ENCODE peak calls at places on chromosomes 2 and 18, in six cellular contexts. One of them, this sample, is unnamed.

GRCh38 chr2:233810385-233810784 is 32.3 kb downstream of the MROH2A start:
- DNase-seq in suprapubic skin: no peak
- DNase-seq in CD8-positive, alpha-beta T cell: no peak
- DNase-seq in tibial artery: peak
- DNase-seq in adrenal gland: no peak
- DNase-seq in HFF-Myc: no peak
- DNase-seq in this sample: no peak

GRCh38 chr2:96860065-96861029 is 2.5 kb upstream of the ANKRD39 start:
- DNase-seq in tibial artery: no peak
- DNase-seq in suprapubic skin: peak
- DNase-seq in CD8-positive, alpha-beta T cell: no peak
- DNase-seq in HFF-Myc: no peak
- DNase-seq in adrenal gland: no peak
- DNase-seq in this sample: no peak

GRCh38 chr2:230950833-230951339 is 25.8 kb upstream of the GPR55 start:
- DNase-seq in CD8-positive, alpha-beta T cell: no peak
- DNase-seq in tibial artery: no peak
- DNase-seq in suprapubic skin: no peak
- DNase-seq in adrenal gland: no peak
- DNase-seq in HFF-Myc: no peak
- DNase-seq in this sample: no peak

GRCh38 chr18:5884375-5884774 is 10.9 kb downstream of the TMEM200C start:
- DNase-seq in suprapubic skin: no peak
- DNase-seq in adrenal gland: no peak
- DNase-seq in HFF-Myc: no peak
- DNase-seq in CD8-positive, alpha-beta T cell: no peak
- DNase-seq in tibial artery: no peak
- DNase-seq in this sample: no peak

GRCh38 chr2:62475172-62476011 is 30.6 kb downstream of the TMEM17 start:
- DNase-seq in suprapubic skin: no peak
- DNase-seq in adrenal gland: no peak
- DNase-seq in HFF-Myc: no peak
- DNase-seq in CD8-positive, alpha-beta T cell: no peak
- DNase-seq in tibial artery: no peak
- DNase-seq in this sample: no peak

GRCh38 chr2:59249441-59250330 is 1008.6 kb upstream of the FANCL start:
- DNase-seq in tibial artery: no peak
- DNase-seq in HFF-Myc: no peak
- DNase-seq in suprapubic skin: no peak
- DNase-seq in adrenal gland: no peak
- DNase-seq in CD8-positive, alpha-beta T cell: no peak
- DNase-seq in this sample: no peak

GRCh38 chr2:206800501-206801416 is 35.4 kb downstream of the FASTKD2 start:
- DNase-seq in tibial artery: peak
- DNase-seq in adrenal gland: peak
- DNase-seq in HFF-Myc: peak
- DNase-seq in CD8-positive, alpha-beta T cell: no peak
- DNase-seq in suprapubic skin: no peak
- DNase-seq in this sample: no peak

GRCh38 chr2:104938226-104938941 is 84.5 kb downstream of the POU3F3 start:
- DNase-seq in CD8-positive, alpha-beta T cell: no peak
- DNase-seq in suprapubic skin: no peak
- DNase-seq in adrenal gland: no peak
- DNase-seq in tibial artery: no peak
- DNase-seq in HFF-Myc: no peak
- DNase-seq in this sample: no peak

GRCh38 chr2:96344011-96344410 is 8.4 kb downstream of the NCAPH start:
- DNase-seq in HFF-Myc: no peak
- DNase-seq in tibial artery: no peak
- DNase-seq in CD8-positive, alpha-beta T cell: no peak
- DNase-seq in suprapubic skin: no peak
- DNase-seq in adrenal gland: no peak
- DNase-seq in this sample: no peak

GRCh38 chr2:221243758-221244157 is 328.3 kb downstream of the EPHA4 start:
- DNase-seq in tibial artery: no peak
- DNase-seq in CD8-positive, alpha-beta T cell: no peak
- DNase-seq in HFF-Myc: no peak
- DNase-seq in suprapubic skin: no peak
- DNase-seq in adrenal gland: no peak
- DNase-seq in this sample: no peak

GRCh38 chr2:7671312-7671711 is 754.1 kb downstream of the RNF144A start:
- DNase-seq in CD8-positive, alpha-beta T cell: no peak
- DNase-seq in suprapubic skin: peak
- DNase-seq in tibial artery: peak
- DNase-seq in adrenal gland: peak
- DNase-seq in HFF-Myc: no peak
- DNase-seq in this sample: no peak

GRCh38 chr2:176653856-176654443 is 384.7 kb downstream of the MTX2 start:
- DNase-seq in CD8-positive, alpha-beta T cell: no peak
- DNase-seq in tibial artery: peak
- DNase-seq in HFF-Myc: peak
- DNase-seq in adrenal gland: peak
- DNase-seq in suprapubic skin: peak
- DNase-seq in this sample: no peak

GRCh38 chr18:52570975-52571374 is 231.0 kb downstream of the DCC start:
- DNase-seq in suprapubic skin: no peak
- DNase-seq in adrenal gland: no peak
- DNase-seq in CD8-positive, alpha-beta T cell: no peak
- DNase-seq in tibial artery: no peak
- DNase-seq in HFF-Myc: no peak
- DNase-seq in this sample: no peak

GRCh38 chr18:35478520-35479435 is 19.0 kb downstream of the INO80C start:
- DNase-seq in tibial artery: no peak
- DNase-seq in suprapubic skin: no peak
- DNase-seq in adrenal gland: peak
- DNase-seq in HFF-Myc: no peak
- DNase-seq in CD8-positive, alpha-beta T cell: no peak
- DNase-seq in this sample: peak

GRCh38 chr2:70461414-70461813 is 92.2 kb downstream of the TGFA start:
- DNase-seq in tibial artery: no peak
- DNase-seq in adrenal gland: no peak
- DNase-seq in HFF-Myc: no peak
- DNase-seq in CD8-positive, alpha-beta T cell: no peak
- DNase-seq in suprapubic skin: no peak
- DNase-seq in this sample: no peak

GRCh38 chr2:86498468-86499260 is 57.5 kb downstream of the KDM3A start:
- DNase-seq in adrenal gland: no peak
- DNase-seq in HFF-Myc: no peak
- DNase-seq in tibial artery: no peak
- DNase-seq in CD8-positive, alpha-beta T cell: no peak
- DNase-seq in suprapubic skin: no peak
- DNase-seq in this sample: no peak

GRCh38 chr18:9827856-9828793 is 57.6 kb upstream of the TXNDC2 start:
- DNase-seq in HFF-Myc: peak
- DNase-seq in suprapubic skin: no peak
- DNase-seq in tibial artery: peak
- DNase-seq in adrenal gland: peak
- DNase-seq in CD8-positive, alpha-beta T cell: no peak
- DNase-seq in this sample: peak

GRCh38 chr2:113720167-113720566 is 36.3 kb downstream of the SLC35F5 start:
- DNase-seq in HFF-Myc: no peak
- DNase-seq in CD8-positive, alpha-beta T cell: no peak
- DNase-seq in adrenal gland: no peak
- DNase-seq in tibial artery: no peak
- DNase-seq in suprapubic skin: no peak
- DNase-seq in this sample: no peak

GRCh38 chr2:43448822-43449110 is 147.1 kb downstream of the THADA start:
- DNase-seq in CD8-positive, alpha-beta T cell: no peak
- DNase-seq in tibial artery: no peak
- DNase-seq in adrenal gland: no peak
- DNase-seq in suprapubic skin: no peak
- DNase-seq in HFF-Myc: no peak
- DNase-seq in this sample: no peak
- TF ChIP-seq CTCF in CD8-positive, alpha-beta T cell: no peak
- TF ChIP-seq CTCF in tibial artery: no peak
- TF ChIP-seq CTCF in adrenal gland: no peak
- TF ChIP-seq CTCF in suprapubic skin: no peak
- TF ChIP-seq CTCF in HFF-Myc: no peak
- TF ChIP-seq CTCF in this sample: no peak

DNA sequence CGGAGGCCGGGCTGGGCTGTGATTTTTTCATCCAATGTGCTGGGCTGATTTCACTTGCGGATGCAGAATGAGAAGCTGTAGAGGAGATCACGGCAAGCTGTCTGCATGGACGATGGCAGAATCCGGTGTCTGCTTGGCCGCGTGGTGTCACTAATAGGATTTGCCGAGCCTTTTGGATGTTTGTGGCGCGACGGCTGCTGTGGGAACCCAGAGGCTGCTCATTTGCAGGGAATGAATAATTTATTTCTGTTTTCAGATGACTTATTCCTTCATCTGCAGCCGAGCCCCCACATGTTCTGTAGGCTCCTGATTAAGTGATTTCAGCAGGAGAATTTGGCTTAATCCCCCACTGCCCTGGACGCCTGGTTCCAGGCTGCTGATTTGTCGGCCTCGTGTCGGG is 62.6 kb downstream of the ODC1 start:
- DNase-seq in CD8-positive, alpha-beta T cell: no peak
- DNase-seq in adrenal gland: no peak
- DNase-seq in tibial artery: no peak
- DNase-seq in HFF-Myc: no peak
- DNase-seq in suprapubic skin: no peak
- DNase-seq in this sample: no peak
- TF ChIP-seq CTCF in CD8-positive, alpha-beta T cell: no peak
- TF ChIP-seq CTCF in adrenal gland: no peak
- TF ChIP-seq CTCF in tibial artery: no peak
- TF ChIP-seq CTCF in HFF-Myc: no peak
- TF ChIP-seq CTCF in suprapubic skin: no peak
- TF ChIP-seq CTCF in this sample: no peak

GRCh38 chr2:42922293-42922692 is 129.9 kb upstream of the HAAO start:
- DNase-seq in suprapubic skin: no peak
- DNase-seq in CD8-positive, alpha-beta T cell: no peak
- DNase-seq in tibial artery: no peak
- DNase-seq in HFF-Myc: no peak
- DNase-seq in adrenal gland: no peak
- DNase-seq in this sample: no peak

GRCh38 chr2:42922790-42923631 is 130.6 kb upstream of the HAAO start:
- DNase-seq in CD8-positive, alpha-beta T cell: no peak
- DNase-seq in tibial artery: peak
- DNase-seq in adrenal gland: no peak
- DNase-seq in HFF-Myc: no peak
- DNase-seq in suprapubic skin: no peak
- DNase-seq in this sample: no peak

GRCh38 chr2:42925742-42926437 is 133.5 kb upstream of the HAAO start:
- DNase-seq in tibial artery: no peak
- DNase-seq in CD8-positive, alpha-beta T cell: no peak
- DNase-seq in adrenal gland: no peak
- DNase-seq in suprapubic skin: no peak
- DNase-seq in HFF-Myc: no peak
- DNase-seq in this sample: no peak

GRCh38 chr2:42924436-42924897 is 132.1 kb upstream of the HAAO start:
- DNase-seq in CD8-positive, alpha-beta T cell: no peak
- DNase-seq in adrenal gland: no peak
- DNase-seq in HFF-Myc: no peak
- DNase-seq in tibial artery: no peak
- DNase-seq in suprapubic skin: no peak
- DNase-seq in this sample: no peak

GRCh38 chr2:42923632-42924425 is 131.4 kb upstream of the HAAO start:
- DNase-seq in adrenal gland: no peak
- DNase-seq in suprapubic skin: no peak
- DNase-seq in HFF-Myc: no peak
- DNase-seq in tibial artery: no peak
- DNase-seq in CD8-positive, alpha-beta T cell: no peak
- DNase-seq in this sample: no peak
- TF ChIP-seq CTCF in adrenal gland: no peak
- TF ChIP-seq CTCF in suprapubic skin: no peak
- TF ChIP-seq CTCF in HFF-Myc: no peak
- TF ChIP-seq CTCF in tibial artery: no peak
- TF ChIP-seq CTCF in CD8-positive, alpha-beta T cell: no peak
- TF ChIP-seq CTCF in this sample: no peak

GRCh38 chr18:62880673-62881364 is 165.5 kb downstream of the PHLPP1 start:
- DNase-seq in adrenal gland: peak
- DNase-seq in HFF-Myc: no peak
- DNase-seq in suprapubic skin: no peak
- DNase-seq in CD8-positive, alpha-beta T cell: no peak
- DNase-seq in tibial artery: no peak
- DNase-seq in this sample: no peak
- TF ChIP-seq CTCF in adrenal gland: no peak
- TF ChIP-seq CTCF in HFF-Myc: no peak
- TF ChIP-seq CTCF in suprapubic skin: no peak
- TF ChIP-seq CTCF in CD8-positive, alpha-beta T cell: no peak
- TF ChIP-seq CTCF in tibial artery: no peak
- TF ChIP-seq CTCF in this sample: no peak

DNA sequence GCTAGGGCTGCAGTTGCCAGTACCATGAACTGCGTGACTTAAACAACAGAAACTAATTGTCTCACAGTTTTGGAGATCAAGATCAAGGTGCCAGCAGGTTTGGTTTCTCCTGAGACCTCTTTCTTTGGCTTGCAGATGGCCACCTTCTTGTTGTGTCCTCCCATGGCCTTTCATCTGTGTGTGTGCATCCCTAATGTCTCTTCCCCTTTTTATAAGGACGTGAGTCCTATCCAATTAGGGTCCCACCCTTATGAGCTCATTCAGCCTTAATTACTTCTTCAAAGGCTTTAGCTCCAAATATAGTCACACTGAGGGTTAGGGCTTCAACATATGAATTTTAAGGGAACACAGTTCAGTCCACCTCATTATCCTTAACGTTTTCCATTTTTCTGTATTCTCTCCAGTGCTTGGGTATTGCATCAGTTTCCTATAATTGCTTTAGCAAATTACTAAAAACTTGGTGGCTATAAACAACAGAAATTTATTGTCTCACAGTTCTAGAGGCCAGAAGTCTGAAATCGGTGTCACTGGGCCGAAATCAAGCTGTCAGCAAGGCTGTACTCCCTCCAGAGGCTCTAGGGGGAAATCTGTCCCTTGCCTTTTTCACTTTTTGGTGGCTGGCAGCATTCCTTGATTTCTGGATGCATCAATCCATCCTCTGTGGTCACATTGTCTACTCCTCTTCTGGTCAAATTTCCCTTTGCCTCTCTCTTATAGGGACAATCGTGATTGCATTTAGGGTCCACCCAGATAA is 34.1 kb downstream of the CDC42EP3 start:
- DNase-seq in suprapubic skin: no peak
- DNase-seq in HFF-Myc: no peak
- DNase-seq in tibial artery: no peak
- DNase-seq in adrenal gland: no peak
- DNase-seq in CD8-positive, alpha-beta T cell: no peak
- DNase-seq in this sample: peak
- TF ChIP-seq CTCF in suprapubic skin: no peak
- TF ChIP-seq CTCF in HFF-Myc: peak
- TF ChIP-seq CTCF in tibial artery: no peak
- TF ChIP-seq CTCF in adrenal gland: no peak
- TF ChIP-seq CTCF in CD8-positive, alpha-beta T cell: no peak
- TF ChIP-seq CTCF in this sample: no peak

This sample was measured in CD14-positive monocyte.